ENCODE peak calls at places on chromosomes 16 and 17, in ten cellular contexts. One of them, this sample, is unnamed.

GRCh38 chr16:85437161-85438052 is 175.7 kb upstream of the GSE1 start:
- ATAC-seq in pancreas: peak; percentile 89
- ATAC-seq in activated T-cell treated with anti-CD3 and anti-CD28 coated beads, Interleukin-2, amount 50 U/mL, for 72 hours: no peak
- ATAC-seq in activated CD8-positive, alpha-beta memory T cell treated with anti-CD3 and anti-CD28 coated beads, Interleukin-2, amount 10 ng/mL, durations not matched to agents 7 days and 5 days: no peak
- ATAC-seq in lung: peak; percentile 68
- ATAC-seq in aorta: peak; percentile 57
- ATAC-seq in left colon: peak; percentile 84
- ATAC-seq in Panc1: no peak
- ATAC-seq in WTC11: peak; percentile 21
- ATAC-seq in left lung: peak; percentile 83
- ATAC-seq in this sample: no peak

GRCh38 chr16:65600629-65601028 is 478.8 kb upstream of the CDH11 start:
- ATAC-seq in Panc1: no peak
- ATAC-seq in pancreas: no peak
- ATAC-seq in left lung: no peak
- ATAC-seq in left colon: no peak
- ATAC-seq in activated T-cell treated with anti-CD3 and anti-CD28 coated beads, Interleukin-2, amount 50 U/mL, for 72 hours: no peak
- ATAC-seq in aorta: no peak
- ATAC-seq in WTC11: no peak
- ATAC-seq in lung: no peak
- ATAC-seq in activated CD8-positive, alpha-beta memory T cell treated with anti-CD3 and anti-CD28 coated beads, Interleukin-2, amount 10 ng/mL, durations not matched to agents 7 days and 5 days: no peak
- ATAC-seq in this sample: no peak

GRCh38 chr17:68599091-68599872 is 1.9 kb downstream of the FAM20A start:
- ATAC-seq in pancreas: no peak
- ATAC-seq in activated CD8-positive, alpha-beta memory T cell treated with anti-CD3 and anti-CD28 coated beads, Interleukin-2, amount 10 ng/mL, durations not matched to agents 7 days and 5 days: no peak
- ATAC-seq in WTC11: no peak
- ATAC-seq in lung: no peak
- ATAC-seq in left lung: peak; percentile 38
- ATAC-seq in left colon: peak; percentile 39
- ATAC-seq in Panc1: no peak
- ATAC-seq in activated T-cell treated with anti-CD3 and anti-CD28 coated beads, Interleukin-2, amount 50 U/mL, for 72 hours: no peak
- ATAC-seq in aorta: no peak
- ATAC-seq in this sample: no peak

GRCh38 chr16:51682905-51683304 is 531.8 kb upstream of the SALL1 start:
- ATAC-seq in lung: no peak
- ATAC-seq in activated CD8-positive, alpha-beta memory T cell treated with anti-CD3 and anti-CD28 coated beads, Interleukin-2, amount 10 ng/mL, durations not matched to agents 7 days and 5 days: no peak
- ATAC-seq in pancreas: no peak
- ATAC-seq in Panc1: no peak
- ATAC-seq in aorta: no peak
- ATAC-seq in left colon: no peak
- ATAC-seq in activated T-cell treated with anti-CD3 and anti-CD28 coated beads, Interleukin-2, amount 50 U/mL, for 72 hours: no peak
- ATAC-seq in WTC11: peak; percentile 52
- ATAC-seq in left lung: no peak
- ATAC-seq in this sample: no peak

GRCh38 chr17:38701504-38702165 is 3.4 kb upstream of the MLLT6 start:
- ATAC-seq in Panc1: peak; percentile 1
- ATAC-seq in aorta: no peak
- ATAC-seq in WTC11: peak; percentile 0
- ATAC-seq in lung: no peak
- ATAC-seq in activated CD8-positive, alpha-beta memory T cell treated with anti-CD3 and anti-CD28 coated beads, Interleukin-2, amount 10 ng/mL, durations not matched to agents 7 days and 5 days: peak; percentile 18
- ATAC-seq in pancreas: peak; percentile 1
- ATAC-seq in left colon: no peak
- ATAC-seq in left lung: peak; percentile 0
- ATAC-seq in activated T-cell treated with anti-CD3 and anti-CD28 coated beads, Interleukin-2, amount 50 U/mL, for 72 hours: peak; percentile 77
- ATAC-seq in this sample: peak; percentile 75

GRCh38 chr17:43931062-43931571 is 11.2 kb downstream of the PPY start:
- ATAC-seq in lung: no peak
- ATAC-seq in activated T-cell treated with anti-CD3 and anti-CD28 coated beads, Interleukin-2, amount 50 U/mL, for 72 hours: no peak
- ATAC-seq in pancreas: peak; percentile 94
- ATAC-seq in left lung: no peak
- ATAC-seq in aorta: no peak
- ATAC-seq in Panc1: no peak
- ATAC-seq in activated CD8-positive, alpha-beta memory T cell treated with anti-CD3 and anti-CD28 coated beads, Interleukin-2, amount 10 ng/mL, durations not matched to agents 7 days and 5 days: no peak
- ATAC-seq in WTC11: no peak
- ATAC-seq in left colon: peak; percentile 82
- ATAC-seq in this sample: no peak

GRCh38 chr17:28508325-28508724 is 2.2 kb downstream of the FOXN1 start:
- ATAC-seq in left lung: no peak
- ATAC-seq in activated CD8-positive, alpha-beta memory T cell treated with anti-CD3 and anti-CD28 coated beads, Interleukin-2, amount 10 ng/mL, durations not matched to agents 7 days and 5 days: no peak
- ATAC-seq in WTC11: no peak
- ATAC-seq in left colon: no peak
- ATAC-seq in Panc1: no peak
- ATAC-seq in activated T-cell treated with anti-CD3 and anti-CD28 coated beads, Interleukin-2, amount 50 U/mL, for 72 hours: no peak
- ATAC-seq in lung: no peak
- ATAC-seq in pancreas: no peak
- ATAC-seq in aorta: no peak
- ATAC-seq in this sample: no peak

GRCh38 chr16:80144191-80144590 is 396.6 kb upstream of the DYNLRB2 start:
- ATAC-seq in activated CD8-positive, alpha-beta memory T cell treated with anti-CD3 and anti-CD28 coated beads, Interleukin-2, amount 10 ng/mL, durations not matched to agents 7 days and 5 days: no peak
- ATAC-seq in aorta: no peak
- ATAC-seq in lung: no peak
- ATAC-seq in WTC11: no peak
- ATAC-seq in Panc1: no peak
- ATAC-seq in left colon: no peak
- ATAC-seq in left lung: no peak
- ATAC-seq in activated T-cell treated with anti-CD3 and anti-CD28 coated beads, Interleukin-2, amount 50 U/mL, for 72 hours: peak; percentile 47
- ATAC-seq in pancreas: no peak
- ATAC-seq in this sample: peak; percentile 75

GRCh38 chr17:19418312-19418992 is 7.4 kb downstream of the RNF112 start:
- ATAC-seq in WTC11: peak; percentile 46
- ATAC-seq in activated T-cell treated with anti-CD3 and anti-CD28 coated beads, Interleukin-2, amount 50 U/mL, for 72 hours: peak; percentile 88
- ATAC-seq in Panc1: no peak
- ATAC-seq in left colon: no peak
- ATAC-seq in lung: no peak
- ATAC-seq in left lung: peak; percentile 32
- ATAC-seq in pancreas: peak; percentile 12
- ATAC-seq in activated CD8-positive, alpha-beta memory T cell treated with anti-CD3 and anti-CD28 coated beads, Interleukin-2, amount 10 ng/mL, durations not matched to agents 7 days and 5 days: peak; percentile 71
- ATAC-seq in aorta: peak; percentile 51
- ATAC-seq in this sample: peak; percentile 98

GRCh38 chr16:74999683-75000480 is 1.1 kb downstream of the ZNRF1 start:
- ATAC-seq in aorta: peak; percentile 37
- ATAC-seq in activated CD8-positive, alpha-beta memory T cell treated with anti-CD3 and anti-CD28 coated beads, Interleukin-2, amount 10 ng/mL, durations not matched to agents 7 days and 5 days: peak; percentile 25
- ATAC-seq in Panc1: peak; percentile 40
- ATAC-seq in left lung: peak; percentile 22
- ATAC-seq in WTC11: peak; percentile 41
- ATAC-seq in left colon: peak; percentile 48
- ATAC-seq in lung: no peak
- ATAC-seq in pancreas: peak; percentile 38
- ATAC-seq in activated T-cell treated with anti-CD3 and anti-CD28 coated beads, Interleukin-2, amount 50 U/mL, for 72 hours: peak; percentile 54
- ATAC-seq in this sample: peak; percentile 49

GRCh38 chr16:70478912-70479341 is 24.5 kb downstream of the FCSK start:
- ATAC-seq in WTC11: peak; percentile 45
- ATAC-seq in pancreas: no peak
- ATAC-seq in left colon: no peak
- ATAC-seq in activated CD8-positive, alpha-beta memory T cell treated with anti-CD3 and anti-CD28 coated beads, Interleukin-2, amount 10 ng/mL, durations not matched to agents 7 days and 5 days: no peak
- ATAC-seq in left lung: peak; percentile 20
- ATAC-seq in aorta: peak; percentile 15
- ATAC-seq in lung: peak; percentile 17
- ATAC-seq in activated T-cell treated with anti-CD3 and anti-CD28 coated beads, Interleukin-2, amount 50 U/mL, for 72 hours: no peak
- ATAC-seq in Panc1: no peak
- ATAC-seq in this sample: no peak

GRCh38 chr16:22018559-22018958 is 10.6 kb downstream of the MOSMO start:
- ATAC-seq in Panc1: no peak
- ATAC-seq in activated T-cell treated with anti-CD3 and anti-CD28 coated beads, Interleukin-2, amount 50 U/mL, for 72 hours: no peak
- ATAC-seq in lung: no peak
- ATAC-seq in activated CD8-positive, alpha-beta memory T cell treated with anti-CD3 and anti-CD28 coated beads, Interleukin-2, amount 10 ng/mL, durations not matched to agents 7 days and 5 days: no peak
- ATAC-seq in aorta: no peak
- ATAC-seq in left colon: no peak
- ATAC-seq in left lung: no peak
- ATAC-seq in pancreas: no peak
- ATAC-seq in WTC11: no peak
- ATAC-seq in this sample: no peak

GRCh38 chr16:84765606-84766580 is 53.9 kb upstream of the CRISPLD2 start:
- ATAC-seq in Panc1: no peak
- ATAC-seq in activated T-cell treated with anti-CD3 and anti-CD28 coated beads, Interleukin-2, amount 50 U/mL, for 72 hours: peak; percentile 78
- ATAC-seq in pancreas: no peak
- ATAC-seq in aorta: no peak
- ATAC-seq in lung: no peak
- ATAC-seq in left colon: no peak
- ATAC-seq in activated CD8-positive, alpha-beta memory T cell treated with anti-CD3 and anti-CD28 coated beads, Interleukin-2, amount 10 ng/mL, durations not matched to agents 7 days and 5 days: no peak
- ATAC-seq in left lung: no peak
- ATAC-seq in WTC11: no peak
- ATAC-seq in this sample: peak; percentile 89

GRCh38 chr16:64132190-64132589 is 989.7 kb downstream of the CDH11 start:
- ATAC-seq in pancreas: no peak
- ATAC-seq in Panc1: no peak
- ATAC-seq in lung: no peak
- ATAC-seq in left colon: no peak
- ATAC-seq in aorta: no peak
- ATAC-seq in activated T-cell treated with anti-CD3 and anti-CD28 coated beads, Interleukin-2, amount 50 U/mL, for 72 hours: no peak
- ATAC-seq in activated CD8-positive, alpha-beta memory T cell treated with anti-CD3 and anti-CD28 coated beads, Interleukin-2, amount 10 ng/mL, durations not matched to agents 7 days and 5 days: no peak
- ATAC-seq in WTC11: no peak
- ATAC-seq in left lung: no peak
- ATAC-seq in this sample: no peak

GRCh38 chr16:70683146-70683944 is 2.5 kb downstream of the MTSS2 start:
- ATAC-seq in activated CD8-positive, alpha-beta memory T cell treated with anti-CD3 and anti-CD28 coated beads, Interleukin-2, amount 10 ng/mL, durations not matched to agents 7 days and 5 days: no peak
- ATAC-seq in WTC11: no peak
- ATAC-seq in left lung: no peak
- ATAC-seq in activated T-cell treated with anti-CD3 and anti-CD28 coated beads, Interleukin-2, amount 50 U/mL, for 72 hours: no peak
- ATAC-seq in pancreas: no peak
- ATAC-seq in Panc1: no peak
- ATAC-seq in lung: no peak
- ATAC-seq in aorta: no peak
- ATAC-seq in left colon: no peak
- ATAC-seq in this sample: no peak

GRCh38 chr16:72848045-72848410 is 199.9 kb downstream of the ZFHX3 start:
- ATAC-seq in lung: no peak
- ATAC-seq in Panc1: no peak
- ATAC-seq in pancreas: peak; percentile 25
- ATAC-seq in WTC11: no peak
- ATAC-seq in left lung: no peak
- ATAC-seq in left colon: no peak
- ATAC-seq in activated T-cell treated with anti-CD3 and anti-CD28 coated beads, Interleukin-2, amount 50 U/mL, for 72 hours: no peak
- ATAC-seq in activated CD8-positive, alpha-beta memory T cell treated with anti-CD3 and anti-CD28 coated beads, Interleukin-2, amount 10 ng/mL, durations not matched to agents 7 days and 5 days: no peak
- ATAC-seq in aorta: no peak
- ATAC-seq in this sample: no peak